ENCODE peak calls at places on chromosome 2, in four cellular contexts. C, T, W and D are unnamed samples.
A peak's percentile ranks its signal among the peaks of the same experiment; 100 is the strongest.

GRCh38 chr2:224407241-224407680 is 5.4 kb upstream of the FAM124B start:
- DNase-seq in T (no peak), C (no peak), W (no peak), D (no peak)

GRCh38 chr2:58448065-58448507 is 207.0 kb upstream of the FANCL start:
- DNase-seq in W (peak; percentile 53), C (peak; percentile 31), T (peak; percentile 55), D (peak; percentile 42)

GRCh38 chr2:142796161-142796560 is 81.3 kb upstream of the KYNU start:
- DNase-seq in C (no peak), W (no peak), T (no peak), D (no peak)

GRCh38 chr2:216632321-216632951 is 784 bp upstream of the IGFBP2 start:
- DNase-seq in C (no peak), T (no peak), W (no peak), D (no peak)

GRCh38 chr2:177407031-177407430 is 14.5 kb downstream of the AGPS start:
- DNase-seq in W (no peak), T (no peak), C (no peak), D (no peak)

GRCh38 chr2:227324671-227325055 is 388 bp upstream of the MFF start:
- DNase-seq in C (no peak), T (no peak), W (peak; percentile 31), D (peak; percentile 66)

GRCh38 chr2:206011795-206012194 is 74.2 kb downstream of the INO80D start:
- DNase-seq in C (no peak), T (no peak), W (no peak), D (no peak)

GRCh38 chr2:4898706-4899105 is 793.5 kb upstream of the SOX11 start:
- DNase-seq in C (no peak), T (no peak), W (peak; percentile 4), D (no peak)

GRCh38 chr2:223549215-223549614 is 52.9 kb downstream of the SCG2 start:
- DNase-seq in T (no peak), W (peak; percentile 49), C (peak; percentile 87), D (no peak)

GRCh38 chr2:38233231-38233983 is 143.7 kb downstream of the ATL2 start:
- DNase-seq in T (no peak), W (no peak), C (peak; percentile 68), D (no peak)

GRCh38 chr2:78701546-78701945 is 324.0 kb upstream of the REG3G start:
- DNase-seq in T (no peak), W (no peak), C (no peak), D (no peak)

GRCh38 chr2:55779459-55780421 is 86.1 kb upstream of the PNPT1 start:
- DNase-seq in W (peak; percentile 72), C (peak; percentile 24), T (no peak), D (no peak)

GRCh38 chr2:160695402-160696060 is 201.9 kb upstream of the RBMS1 start:
- DNase-seq in W (no peak), T (no peak), C (no peak), D (no peak)

GRCh38 chr2:113198048-113198789 is 24.4 kb downstream of the PSD4 start:
- DNase-seq in T (no peak), W (no peak), C (no peak), D (no peak)

GRCh38 chr2:25539141-25539540 is 134.2 kb downstream of the DTNB start:
- DNase-seq in W (no peak), T (no peak), C (no peak), D (no peak)

GRCh38 chr2:163732718-163733117 is 3.1 kb downstream of the FIGN start:
- DNase-seq in W (no peak), C (no peak), T (no peak), D (no peak)

GRCh38 chr2:152825834-152826233 is 107.4 kb downstream of the ARL6IP6 start:
- DNase-seq in C (peak; percentile 42), W (no peak), T (no peak), D (no peak)

GRCh38 chr2:49029406-49029805 is 124.9 kb downstream of the FSHR start:
- DNase-seq in W (no peak), C (no peak), T (no peak), D (no peak)

GRCh38 chr2:44937688-44938240 is 3.7 kb upstream of the SIX3 start:
- DNase-seq in C (no peak), T (no peak), W (peak; percentile 81), D (peak; percentile 78)

GRCh38 chr2:188391354-188391753 is 99.7 kb downstream of the GULP1 start:
- DNase-seq in T (no peak), W (no peak), C (no peak), D (no peak)

GRCh38 chr2:212537311-212538155 is 1.1 kb downstream of the ERBB4 start:
- DNase-seq in T (no peak), W (no peak), C (no peak), D (peak; percentile 29)

GRCh38 chr2:3504741-3505140 is 14.6 kb downstream of the ADI1 start:
- DNase-seq in W (no peak), C (no peak), T (no peak), D (no peak)

GRCh38 chr2:88181511-88181910 is 11.4 kb downstream of the THNSL2 start:
- DNase-seq in T (no peak), C (peak; percentile 53), W (no peak), D (no peak)

GRCh38 chr2:39851251-39851650 is 72.2 kb upstream of the THUMPD2 start:
- DNase-seq in C (peak; percentile 29), W (no peak), T (no peak), D (no peak)

GRCh38 chr2:237474511-237474911 is 12.5 kb upstream of the MLPH start:
- DNase-seq in T (no peak), W (no peak), C (no peak), D (no peak)

GRCh38 chr2:237473474-237474453 is 13.3 kb upstream of the MLPH start:
- DNase-seq in C (no peak), W (no peak), T (no peak), D (no peak)

GRCh38 chr2:237474931-237475703 is 11.9 kb upstream of the MLPH start:
- DNase-seq in C (no peak), W (peak; percentile 71), T (peak; percentile 85), D (peak; percentile 94)

GRCh38 chr2:237478095-237478494 is 9.0 kb upstream of the MLPH start:
- DNase-seq in W (no peak), T (no peak), C (no peak), D (no peak)

GRCh38 chr2:237475704-237476107 is 11.3 kb upstream of the MLPH start:
- DNase-seq in C (no peak), W (peak; percentile 65), T (no peak), D (no peak)
- TF ChIP-seq CTCF in C (no peak), W (no peak), T (no peak), D (no peak)

GRCh38 chr2:239363946-239364637 is 36.7 kb downstream of the HDAC4 start:
- DNase-seq in W (no peak), T (no peak), C (no peak), D (no peak)
- TF ChIP-seq CTCF in W (no peak), T (no peak), C (no peak), D (no peak)

DNA sequence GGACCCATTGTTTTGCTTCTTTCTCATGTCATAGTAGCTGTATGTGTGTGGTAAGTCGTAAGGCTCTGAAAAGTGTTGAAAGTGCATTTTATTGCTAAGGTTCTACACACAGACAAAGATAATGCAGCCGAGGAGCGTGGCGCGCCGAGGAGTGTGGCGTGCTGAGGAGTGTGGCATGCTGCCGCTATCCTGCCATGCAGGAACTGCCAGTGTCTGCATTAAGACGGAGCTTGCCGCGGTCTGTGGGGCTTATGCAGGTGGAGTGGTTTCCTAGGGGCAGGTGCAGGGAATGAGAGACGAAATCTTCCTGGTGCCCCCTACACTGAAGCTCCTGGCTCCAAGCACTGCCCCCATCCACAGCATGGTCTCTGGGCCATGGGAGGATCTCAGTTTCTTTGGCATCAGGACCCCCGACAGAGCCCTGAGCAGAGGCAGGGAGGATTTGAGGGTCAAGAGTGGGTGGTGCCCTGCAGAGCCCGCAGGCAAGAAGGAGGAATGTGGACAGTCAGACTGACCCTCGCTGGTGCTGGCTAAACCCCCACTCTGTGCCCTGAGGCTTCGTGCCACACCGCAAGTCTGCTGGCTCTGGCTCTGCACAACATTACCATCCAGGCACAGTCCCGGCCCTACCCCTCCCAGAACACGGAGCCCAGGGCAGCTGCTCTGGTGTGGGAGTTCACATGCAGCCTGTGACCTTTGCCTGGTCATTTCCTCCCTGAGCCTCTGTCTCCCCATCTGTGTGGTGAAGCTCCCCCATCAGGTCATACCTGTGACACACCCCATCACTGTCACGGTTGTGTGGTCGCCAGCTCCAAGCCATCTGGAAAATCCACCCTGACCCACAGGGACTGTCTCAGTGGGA is 3.2 kb downstream of the SNED1 start:
- DNase-seq in C (no peak), T (no peak), W (no peak), D (no peak)
- TF ChIP-seq CTCF in C (no peak), T (no peak), W (no peak), D (no peak)

GRCh38 chr2:121479882-121480522 is 50.7 kb upstream of the RNU4ATAC start:
- DNase-seq in C (no peak), W (no peak), T (peak; percentile 68), D (no peak)
- TF ChIP-seq CTCF in C (peak; percentile 22), W (peak; percentile 19), T (peak; percentile 36), D (no peak)

GRCh38 chr2:139791330-139791729 is 1011.1 kb upstream of the NXPH2 start:
- DNase-seq in C (no peak), T (no peak), W (no peak), D (no peak)
- TF ChIP-seq CTCF in C (no peak), T (no peak), W (no peak), D (no peak)

GRCh38 chr2:238308177-238308576 is 12.1 kb upstream of the TRAF3IP1 start:
- DNase-seq in C (no peak), T (no peak), W (no peak), D (no peak)
- TF ChIP-seq CTCF in C (peak; percentile 39), T (no peak), W (peak; percentile 18), D (peak; percentile 15)

GRCh38 chr2:232925153-232925768 is 55.2 kb downstream of the SNORC start:
- DNase-seq in T (no peak), W (no peak), C (no peak), D (no peak)
- TF ChIP-seq CTCF in T (no peak), W (no peak), C (no peak), D (no peak)

GRCh38 chr2:191302459-191303155 is 57.4 kb downstream of the MYO1B start:
- DNase-seq in C (no peak), W (peak; percentile 15), T (no peak), D (no peak)
- TF ChIP-seq CTCF in C (peak; percentile 28), W (peak; percentile 29), T (no peak), D (peak; percentile 3)